ENCODE peak calls at places on chromosomes 12 and 14, in six cellular contexts. Z, K, U, A, R and W are unnamed samples.

GRCh38 chr12:6620137-6620884 is 13.1 kb upstream of the CHD4 start:
- DNase-seq in U (no peak), A (peak), K (no peak), Z (no peak), R (no peak), W (no peak)

GRCh38 chr14:76920572-76921175 is 94.5 kb downstream of the LRRC74A start:
- DNase-seq in Z (no peak), A (no peak), K (no peak), R (no peak), U (no peak), W (no peak)

GRCh38 chr14:31668348-31668747 is 107.1 kb downstream of the NUBPL start:
- DNase-seq in K (no peak), U (no peak), A (no peak), R (no peak), Z (no peak), W (no peak)

GRCh38 chr12:46370792-46371717 is 1.5 kb downstream of the SLC38A2 start:
- DNase-seq in R (peak), U (no peak), Z (peak), K (peak), A (peak), W (peak)

GRCh38 chr12:25257590-25258324 is 7.0 kb upstream of the KRAS start:
- DNase-seq in U (no peak), R (no peak), Z (no peak), K (peak), A (no peak), W (no peak)

GRCh38 chr14:102901633-102902032 is 20.8 kb upstream of the AMN start:
- DNase-seq in K (no peak), R (no peak), Z (peak), A (no peak), U (peak), W (peak)

GRCh38 chr12:47378222-47378582 is 298.4 kb upstream of the AMIGO2 start:
- DNase-seq in U (no peak), Z (no peak), K (no peak), A (no peak), R (no peak), W (no peak)

GRCh38 chr12:4421590-4422031 is 24.0 kb downstream of the FGF6 start:
- DNase-seq in U (no peak), Z (peak), A (no peak), R (peak), K (peak), W (peak)

GRCh38 chr12:29241821-29242591 is 92.9 kb downstream of the FAR2 start:
- DNase-seq in R (no peak), K (peak), U (peak), Z (no peak), A (no peak), W (peak)

DNA sequence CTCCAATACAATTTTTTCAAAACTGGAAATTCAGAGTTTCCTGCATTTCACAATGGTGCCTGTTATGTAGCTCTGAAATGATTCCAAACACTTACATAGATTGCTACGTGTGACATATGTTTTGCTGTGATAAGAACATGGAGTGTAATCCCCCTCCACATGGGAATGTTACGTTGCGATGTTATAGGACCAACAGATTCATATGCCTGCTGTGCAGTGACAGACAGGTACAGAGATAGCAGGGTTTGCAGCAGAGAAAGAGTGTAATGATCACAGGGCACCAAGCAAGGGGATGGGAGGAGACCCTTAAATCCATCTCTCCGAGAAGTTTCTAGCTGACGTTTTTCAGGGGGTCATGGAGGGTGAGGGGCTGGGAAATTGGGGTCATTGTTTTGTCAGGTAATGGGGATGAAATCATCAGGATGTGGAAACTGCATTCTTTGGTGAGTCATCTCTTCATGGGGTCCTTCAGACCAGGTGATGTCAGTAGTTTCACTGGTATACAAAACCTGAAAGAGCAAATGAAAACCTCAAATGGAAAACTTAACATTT is 76.6 kb upstream of the OSBPL8 start:
- DNase-seq in U (no peak), A (no peak), R (peak), K (no peak), Z (no peak), W (no peak)
- TF ChIP-seq POLR2AphosphoS5 in U (no peak), A (no peak), R (peak), K (no peak), Z (no peak), W (no peak)

GRCh38 chr12:121184425-121184824 is 25.5 kb upstream of the P2RX4 start:
- DNase-seq in K (no peak), R (no peak), U (no peak), Z (no peak), A (peak), W (no peak)
- TF ChIP-seq TAF1 in K (no peak), R (no peak), U (no peak), Z (no peak), A (no peak), W (no peak)

GRCh38 chr14:105415481-105416428 is 3.9 kb upstream of the MTA1 start:
- DNase-seq in Z (no peak), K (no peak), U (no peak), A (no peak), R (no peak), W (no peak)

GRCh38 chr14:105416671-105417070 is 3.0 kb upstream of the MTA1 start:
- DNase-seq in K (no peak), U (no peak), A (no peak), R (no peak), Z (no peak), W (no peak)

GRCh38 chr14:105413542-105413886 is 6.1 kb upstream of the MTA1 start:
- DNase-seq in K (no peak), Z (no peak), R (no peak), A (no peak), U (no peak), W (no peak)

GRCh38 chr14:105412768-105413541 is 6.7 kb upstream of the MTA1 start:
- DNase-seq in R (no peak), A (no peak), Z (no peak), U (no peak), K (no peak), W (peak)

DNA sequence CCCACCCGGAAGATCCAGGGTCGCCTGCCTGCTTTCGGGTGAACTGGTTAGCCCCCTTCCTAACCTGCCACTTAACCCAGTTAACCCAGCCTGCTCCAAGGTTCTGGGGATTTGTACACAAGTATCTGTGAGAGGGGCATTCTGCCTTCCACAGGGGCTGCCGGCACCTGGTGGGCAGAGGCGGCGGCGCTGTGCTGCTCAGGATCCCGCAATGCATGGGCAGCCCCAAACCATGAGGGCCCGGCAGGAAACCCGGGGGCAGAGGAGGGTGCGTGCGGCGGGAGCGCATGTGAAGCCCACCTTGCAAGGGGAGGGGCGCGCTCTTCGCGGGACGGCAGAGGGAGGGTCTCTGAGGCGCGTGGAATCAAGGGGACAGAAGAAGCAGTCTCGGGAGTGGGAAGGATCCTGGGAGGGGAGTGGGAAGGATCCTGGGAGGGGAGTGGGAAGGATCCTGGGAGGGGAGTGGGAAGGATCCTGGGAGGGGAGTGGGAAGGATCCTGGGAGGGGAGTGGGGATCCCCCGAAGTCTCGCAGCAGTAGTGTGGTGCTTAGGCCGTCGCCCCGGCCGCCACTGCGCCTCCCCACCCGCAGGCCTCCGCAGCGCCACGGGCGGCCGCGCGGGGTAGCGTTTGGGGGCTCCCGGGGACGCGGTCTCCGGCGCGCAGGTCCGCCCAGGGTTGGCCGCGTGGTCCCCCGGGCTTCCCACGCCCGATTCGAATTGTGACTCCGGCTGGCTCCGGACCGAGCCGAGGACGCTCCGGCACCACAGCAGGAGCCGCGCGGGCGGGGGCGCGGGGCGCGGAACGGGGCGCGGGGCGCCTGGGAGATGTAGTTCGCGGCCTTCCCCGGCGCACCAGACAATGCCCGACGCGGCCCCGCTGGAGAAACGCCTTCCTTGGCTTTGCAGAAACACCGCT is 4.9 kb upstream of the MTA1 start:
- DNase-seq in R (peak), K (peak), Z (peak), U (no peak), A (peak), W (peak)
- TF ChIP-seq POLR2A in R (no peak), K (no peak), Z (no peak), U (peak), A (peak), W (no peak)

DNA sequence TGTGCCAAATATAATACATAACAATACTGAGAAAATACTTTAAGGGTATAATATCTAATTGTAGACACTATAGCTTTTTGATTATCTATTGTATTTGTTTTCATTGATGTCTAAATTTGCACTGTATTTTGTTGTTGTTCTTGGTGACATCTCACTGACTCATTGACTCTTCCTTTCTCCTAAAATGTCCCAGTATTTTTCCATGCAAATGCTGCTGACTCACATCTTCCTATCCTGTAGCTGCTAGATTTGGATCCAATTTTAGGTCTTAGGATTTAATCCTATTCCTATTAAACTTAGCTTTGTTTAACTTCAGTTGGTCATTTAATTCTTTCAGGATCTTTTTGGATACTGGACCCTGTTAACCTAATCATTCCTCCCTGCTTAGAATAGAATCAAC is 148.5 kb downstream of the TMTC2 start:
- DNase-seq in A (no peak), Z (no peak), R (no peak), K (no peak), U (no peak), W (no peak)
- TF ChIP-seq POLR2AphosphoS5 in A (no peak), Z (no peak), R (no peak), K (no peak), U (no peak), W (no peak)

DNA sequence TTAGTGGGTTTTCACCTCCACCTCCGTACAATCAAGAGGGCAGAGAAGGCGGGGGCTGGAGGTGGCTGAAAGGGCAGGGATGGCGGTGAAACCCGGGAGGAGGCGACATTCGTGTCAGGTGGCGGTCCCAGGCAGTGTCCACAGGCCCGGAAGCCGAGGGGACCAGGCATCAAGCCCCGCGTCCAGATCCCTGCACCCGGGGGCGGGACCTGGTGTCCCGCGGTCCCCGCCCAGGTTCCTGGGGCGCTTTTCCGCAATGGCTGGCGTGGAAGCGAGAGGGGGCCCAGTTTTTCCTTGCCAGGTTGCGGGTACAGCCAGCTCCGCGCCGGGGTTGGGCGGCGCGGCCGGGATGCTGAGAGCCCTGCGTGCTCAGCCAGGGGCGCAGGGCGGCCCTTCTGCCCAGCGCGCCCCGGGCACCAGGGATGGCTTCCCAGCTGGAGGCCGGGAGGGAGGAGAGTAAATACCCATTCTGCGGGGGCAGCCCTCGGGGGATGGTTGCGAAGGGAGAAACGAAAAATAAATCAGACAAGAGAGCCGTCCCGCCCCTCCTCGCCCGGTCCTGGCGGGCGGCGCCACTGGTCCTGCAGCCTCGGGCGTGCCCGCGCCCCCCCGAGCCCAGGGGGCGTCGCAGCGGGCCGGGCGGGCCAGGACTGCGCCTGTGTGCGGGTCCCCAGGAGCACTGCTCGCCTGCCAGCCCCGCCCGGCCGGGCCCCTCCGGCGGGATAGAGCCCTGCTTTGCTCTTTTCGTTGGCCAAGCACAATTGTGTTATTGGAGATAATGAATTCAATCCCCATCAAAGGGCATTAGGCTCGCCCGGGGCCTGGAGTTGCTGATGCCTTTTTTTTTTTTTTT is 11.5 kb downstream of the FOXA1 start:
- DNase-seq in A (no peak), K (peak), R (no peak), U (no peak), Z (no peak), W (no peak)
- TF ChIP-seq TAF1 in A (no peak), K (peak), R (no peak), U (no peak), Z (no peak), W (no peak)

GRCh38 chr14:84217066-84217465 is 1312.9 kb upstream of the FLRT2 start:
- DNase-seq in U (no peak), Z (no peak), A (no peak), K (no peak), R (no peak), W (no peak)
- TF ChIP-seq POLR2A in U (no peak), Z (no peak), A (no peak), K (no peak), R (no peak), W (no peak)